ENCODE peak calls at places on chromosomes 7 and 10, in four cellular contexts. A is transverse colon, Z is cardiac muscle cell, O is endodermal cell. W is an unnamed sample.

GRCh38 chr10:22681783-22682183 is 32.6 kb downstream of the PIP4K2A start:
- DNase-seq in A (no peak), Z (peak; percentile 85), O (no peak), W (no peak)

GRCh38 chr10:8137726-8138125 is 83.2 kb downstream of the GATA3 start:
- DNase-seq in A (no peak), Z (no peak), O (no peak), W (no peak)

GRCh38 chr7:130732980-130733865 is 784 bp downstream of the KLF14 start:
- DNase-seq in A (peak; percentile 41), Z (no peak), O (peak; percentile 79), W (peak; percentile 61)

GRCh38 chr10:94403823-94404228 is 1.5 kb downstream of the TBC1D12 start:
- DNase-seq in A (no peak), Z (no peak), O (no peak), W (no peak)

GRCh38 chr10:48518926-48519730 is 85.7 kb downstream of the ARHGAP22 start:
- DNase-seq in A (no peak), Z (no peak), O (peak; percentile 37), W (no peak)

GRCh38 chr10:103661198-103661950 is 167.9 kb downstream of the NEURL1 start:
- DNase-seq in A (peak; percentile 77), Z (peak; percentile 95), O (peak; percentile 88), W (peak; percentile 86)

GRCh38 chr10:5623081-5623748 is 43.2 kb downstream of the ASB13 start:
- DNase-seq in A (peak; percentile 95), Z (peak; percentile 88), O (peak; percentile 98), W (peak; percentile 93)

GRCh38 chr7:5780801-5781496 is 514 bp downstream of the RNF216 start:
- DNase-seq in A (peak; percentile 39), Z (peak; percentile 36), O (peak; percentile 65), W (peak; percentile 37)

GRCh38 chr7:33986951-33987948 is 81.9 kb downstream of the BMPER start:
- DNase-seq in A (no peak), Z (peak; percentile 96), O (no peak), W (no peak)

GRCh38 chr10:76973091-76973514 is 664.5 kb downstream of the KCNMA1 start:
- DNase-seq in A (no peak), Z (no peak), O (no peak), W (no peak)

GRCh38 chr7:2982831-2983230 is 60.8 kb downstream of the CARD11 start:
- DNase-seq in A (no peak), Z (no peak), O (no peak), W (no peak)

GRCh38 chr7:16836481-16836880 is 31.7 kb upstream of the AGR2 start:
- DNase-seq in A (no peak), Z (no peak), O (no peak), W (no peak)

GRCh38 chr10:99457808-99458207 is 27.4 kb upstream of the GOT1 start:
- DNase-seq in A (no peak), Z (no peak), O (no peak), W (no peak)

GRCh38 chr10:14594878-14595525 is 179.7 kb downstream of the FAM107B start:
- DNase-seq in A (no peak), Z (no peak), O (no peak), W (no peak)

GRCh38 chr10:14592566-14592965 is 182.1 kb downstream of the FAM107B start:
- DNase-seq in A (no peak), Z (no peak), O (no peak), W (peak; percentile 14)

GRCh38 chr10:14595526-14596182 is 179.0 kb downstream of the FAM107B start:
- DNase-seq in A (no peak), Z (no peak), O (no peak), W (peak; percentile 15)

GRCh38 chr10:14593806-14594205 is 180.9 kb downstream of the FAM107B start:
- DNase-seq in A (no peak), Z (no peak), O (no peak), W (no peak)

GRCh38 chr10:14592026-14592425 is 182.7 kb downstream of the FAM107B start:
- DNase-seq in A (no peak), Z (no peak), O (no peak), W (peak; percentile 17)
- H3K4me1 ChIP-seq in A (peaks cover 12% of the 10 kb centered on the region), Z (no peaks in the 10 kb centered on the region), O (no peaks in the 10 kb centered on the region), W (peaks cover 2% of the 10 kb centered on the region)

DNA sequence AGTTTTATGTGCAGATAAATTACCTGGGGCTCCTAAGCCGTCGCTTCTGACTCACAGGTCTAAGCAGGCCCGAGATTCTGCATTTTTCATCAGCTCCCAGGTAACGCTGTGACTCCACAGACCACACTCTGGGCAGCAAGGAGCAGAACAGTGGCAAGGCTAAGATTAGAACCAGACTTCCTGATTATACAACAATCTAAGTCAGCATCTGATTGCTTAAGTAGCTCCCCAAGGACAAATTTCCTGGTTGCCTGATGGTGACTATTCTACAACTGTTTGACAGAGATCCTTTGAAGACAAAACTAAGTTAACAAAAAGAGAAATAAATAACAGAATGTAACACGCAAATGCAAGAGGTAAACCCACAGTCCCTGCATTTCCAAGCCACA is 69.0 kb downstream of the CREB3L2 start:
- DNase-seq in A (no peak), Z (peak; percentile 37), O (no peak), W (no peak)
- H3K4me1 ChIP-seq in A (peaks cover 30% of the 10 kb centered on the region), Z (peaks cover 52% of the 10 kb centered on the region), O (peaks cover 10% of the 10 kb centered on the region), W (peaks cover 13% of the 10 kb centered on the region)

DNA sequence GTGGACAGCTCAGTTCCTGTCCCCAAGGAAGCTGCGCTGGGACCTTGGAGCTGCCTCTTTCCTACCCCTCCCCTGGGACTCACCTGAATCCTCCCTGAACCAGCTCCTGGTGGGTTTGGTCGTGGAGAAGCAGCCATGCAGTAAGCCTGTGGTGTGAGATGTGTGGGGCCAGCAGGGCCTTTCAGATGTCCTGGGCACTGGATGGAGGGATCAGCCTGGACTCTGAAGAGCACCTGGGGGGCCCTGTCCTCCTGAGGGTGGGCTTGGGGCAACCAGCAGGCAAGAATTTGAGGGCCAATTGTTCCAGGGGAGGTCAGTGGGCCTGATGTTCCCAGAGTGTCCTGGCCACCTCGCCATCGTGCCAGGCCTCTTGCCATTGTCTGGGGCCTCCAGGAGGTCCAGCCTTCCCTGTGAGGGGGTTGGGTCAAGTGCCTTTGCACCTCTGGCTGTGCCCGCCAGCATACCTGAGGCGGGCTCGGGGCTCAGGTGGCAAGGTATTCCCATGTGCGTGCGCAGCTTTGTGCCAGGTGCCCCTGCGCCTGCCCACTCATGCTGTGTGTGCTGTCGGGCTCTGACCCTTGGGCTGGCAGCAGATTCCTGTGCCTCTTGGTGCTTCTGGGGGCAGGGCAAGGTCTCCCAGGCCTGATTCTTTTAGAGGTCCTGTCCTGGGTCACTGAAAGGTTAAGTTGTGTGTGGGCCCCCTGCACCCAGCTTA is 7.3 kb downstream of the TRIM8 start:
- DNase-seq in A (no peak), Z (no peak), O (no peak), W (no peak)
- H3K4me1 ChIP-seq in A (peaks cover 51% of the 10 kb centered on the region), Z (peaks cover 33% of the 10 kb centered on the region), O (peaks cover 23% of the 10 kb centered on the region), W (peaks cover 5% of the 10 kb centered on the region)

GRCh38 chr10:78751716-78752115 is 317.1 kb upstream of the ZMIZ1 start:
- DNase-seq in A (no peak), Z (no peak), O (no peak), W (no peak)
- H3K4me1 ChIP-seq in A (no peaks in the 10 kb centered on the region), Z (peaks cover under 1% of the 10 kb centered on the region), O (no peaks in the 10 kb centered on the region), W (no peaks in the 10 kb centered on the region)

GRCh38 chr10:73772280-73773151 is 9.3 kb upstream of the CHCHD1 start:
- DNase-seq in A (peak; percentile 84), Z (peak; percentile 87), O (peak; percentile 92), W (peak; percentile 83)
- H3K4me1 ChIP-seq in A (peaks cover 22% of the 10 kb centered on the region), Z (peaks cover 9% of the 10 kb centered on the region), O (peaks cover 6% of the 10 kb centered on the region), W (peaks cover 5% of the 10 kb centered on the region)

GRCh38 chr10:114561008-114561523 is 97.0 kb downstream of the ABLIM1 start:
- DNase-seq in A (no peak), Z (no peak), O (no peak), W (no peak)
- H3K4me1 ChIP-seq in A (peaks cover 4% of the 10 kb centered on the region), Z (peaks cover 10% of the 10 kb centered on the region), O (no peaks in the 10 kb centered on the region), W (no peaks in the 10 kb centered on the region)

DNA sequence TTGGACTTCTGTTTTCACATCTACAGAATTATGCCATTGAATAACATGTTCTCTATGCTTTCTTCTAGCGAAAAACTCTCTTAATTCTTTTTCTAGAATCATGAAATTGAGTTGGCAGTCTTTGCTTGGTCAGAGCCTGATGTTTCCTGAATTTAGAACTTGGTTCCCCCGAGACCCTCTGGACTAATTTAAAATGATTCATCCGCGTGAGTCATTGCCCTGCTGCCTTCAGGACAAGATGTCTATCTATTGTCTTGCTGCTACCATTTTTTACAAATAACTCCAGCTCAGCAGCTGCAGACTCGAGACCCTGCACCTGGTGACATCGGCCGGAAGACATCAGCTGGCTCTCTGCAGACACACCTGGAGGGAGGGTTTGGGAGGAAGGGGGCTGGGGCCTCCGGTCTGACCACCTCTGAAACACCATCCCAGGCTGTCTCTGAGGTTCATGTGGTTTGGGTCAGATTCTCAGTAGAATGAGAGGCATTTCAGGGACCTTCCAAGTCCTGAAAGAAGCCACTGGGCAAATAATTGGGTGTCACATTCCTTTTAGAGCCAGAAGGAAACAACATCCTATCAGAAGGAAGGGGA is 20.9 kb upstream of the KLF6 start:
- DNase-seq in A (peak; percentile 61), Z (peak; percentile 86), O (peak; percentile 91), W (peak; percentile 69)
- H3K4me1 ChIP-seq in A (peaks cover 38% of the 10 kb centered on the region), Z (peaks cover 35% of the 10 kb centered on the region), O (peaks cover 39% of the 10 kb centered on the region), W (no peaks in the 10 kb centered on the region)

GRCh38 chr7:139746652-139747051 is 31.1 kb downstream of the HIPK2 start:
- DNase-seq in A (no peak), Z (no peak), O (no peak), W (no peak)
- H3K4me1 ChIP-seq in A (peaks cover 5% of the 10 kb centered on the region), Z (peaks cover 17% of the 10 kb centered on the region), O (peaks cover 17% of the 10 kb centered on the region), W (no peaks in the 10 kb centered on the region)

GRCh38 chr7:108028111-108028510 is 25.1 kb upstream of the LAMB1 start:
- DNase-seq in A (no peak), Z (no peak), O (no peak), W (no peak)
- H3K4me1 ChIP-seq in A (no peaks in the 10 kb centered on the region), Z (no peaks in the 10 kb centered on the region), O (peaks cover 3% of the 10 kb centered on the region), W (no peaks in the 10 kb centered on the region)

W was measured in H9.